ENCODE peak calls at places on chromosomes 13 and 19, in nine cellular contexts. One of them, this sample, is unnamed.

GRCh38 chr13:112118451-112119064 is 51.6 kb downstream of the SOX1 start:
- DNase-seq in Peyer's patch: no peak
- DNase-seq in SJSA1: no peak
- DNase-seq in right atrium auricular region: no peak
- DNase-seq in H9: no peak
- DNase-seq in adrenal gland: no peak
- DNase-seq in psoas muscle: no peak
- DNase-seq in neural progenitor cell: no peak
- DNase-seq in IMR-90: no peak
- DNase-seq in this sample: no peak

GRCh38 chr13:105037064-105037463 is 1498.4 kb downstream of the EFNB2 start:
- DNase-seq in Peyer's patch: no peak
- DNase-seq in SJSA1: no peak
- DNase-seq in right atrium auricular region: no peak
- DNase-seq in H9: no peak
- DNase-seq in adrenal gland: no peak
- DNase-seq in psoas muscle: no peak
- DNase-seq in neural progenitor cell: no peak
- DNase-seq in IMR-90: no peak
- DNase-seq in this sample: peak; percentile 67

GRCh38 chr13:32660227-32660626 is 74.0 kb downstream of the PDS5B start:
- DNase-seq in Peyer's patch: no peak
- DNase-seq in SJSA1: no peak
- DNase-seq in right atrium auricular region: no peak
- DNase-seq in H9: no peak
- DNase-seq in adrenal gland: no peak
- DNase-seq in psoas muscle: no peak
- DNase-seq in neural progenitor cell: no peak
- DNase-seq in IMR-90: no peak
- DNase-seq in this sample: no peak

GRCh38 chr13:99983401-99984133 is 2.0 kb downstream of the ZIC2 start:
- DNase-seq in Peyer's patch: no peak
- DNase-seq in SJSA1: no peak
- DNase-seq in right atrium auricular region: no peak
- DNase-seq in H9: peak; percentile 39
- DNase-seq in adrenal gland: no peak
- DNase-seq in psoas muscle: no peak
- DNase-seq in neural progenitor cell: peak; percentile 48
- DNase-seq in IMR-90: no peak
- DNase-seq in this sample: no peak

GRCh38 chr19:1211494-1212234 is 6.1 kb downstream of the STK11 start:
- DNase-seq in Peyer's patch: no peak
- DNase-seq in SJSA1: no peak
- DNase-seq in right atrium auricular region: no peak
- DNase-seq in H9: peak; percentile 79
- DNase-seq in adrenal gland: peak; percentile 35
- DNase-seq in psoas muscle: peak; percentile 49
- DNase-seq in neural progenitor cell: peak; percentile 64
- DNase-seq in IMR-90: no peak
- DNase-seq in this sample: no peak

GRCh38 chr13:29578300-29579048 is 17.0 kb downstream of the SLC7A1 start:
- DNase-seq in Peyer's patch: no peak
- DNase-seq in SJSA1: no peak
- DNase-seq in right atrium auricular region: no peak
- DNase-seq in H9: no peak
- DNase-seq in adrenal gland: peak; percentile 29
- DNase-seq in psoas muscle: no peak
- DNase-seq in neural progenitor cell: no peak
- DNase-seq in IMR-90: no peak
- DNase-seq in this sample: no peak

GRCh38 chr19:38715540-38715939 is 28.7 kb downstream of the CAPN12 start:
- DNase-seq in Peyer's patch: no peak
- DNase-seq in SJSA1: no peak
- DNase-seq in right atrium auricular region: no peak
- DNase-seq in H9: no peak
- DNase-seq in adrenal gland: no peak
- DNase-seq in psoas muscle: no peak
- DNase-seq in neural progenitor cell: no peak
- DNase-seq in IMR-90: no peak
- DNase-seq in this sample: no peak

GRCh38 chr19:55460670-55461258 is 678 bp downstream of the ISOC2 start:
- DNase-seq in Peyer's patch: peak; percentile 83
- DNase-seq in SJSA1: no peak
- DNase-seq in right atrium auricular region: peak; percentile 87
- DNase-seq in H9: peak; percentile 95
- DNase-seq in adrenal gland: peak; percentile 84
- DNase-seq in psoas muscle: peak; percentile 86
- DNase-seq in neural progenitor cell: peak; percentile 93
- DNase-seq in IMR-90: peak; percentile 74
- DNase-seq in this sample: peak; percentile 52

GRCh38 chr19:3722443-3723109 is 14.4 kb downstream of the TJP3 start:
- DNase-seq in Peyer's patch: peak; percentile 89
- DNase-seq in SJSA1: no peak
- DNase-seq in right atrium auricular region: no peak
- DNase-seq in H9: peak; percentile 93
- DNase-seq in adrenal gland: no peak
- DNase-seq in psoas muscle: no peak
- DNase-seq in neural progenitor cell: peak; percentile 74
- DNase-seq in IMR-90: no peak
- DNase-seq in this sample: no peak

GRCh38 chr19:20278342-20278741 is 111.3 kb downstream of the ZNF486 start:
- DNase-seq in Peyer's patch: no peak
- DNase-seq in SJSA1: no peak
- DNase-seq in right atrium auricular region: no peak
- DNase-seq in H9: peak; percentile 53
- DNase-seq in adrenal gland: no peak
- DNase-seq in psoas muscle: no peak
- DNase-seq in neural progenitor cell: peak; percentile 60
- DNase-seq in IMR-90: no peak
- DNase-seq in this sample: peak; percentile 9

GRCh38 chr19:47351545-47351944 is 2.4 kb downstream of the DHX34 start:
- DNase-seq in Peyer's patch: no peak
- DNase-seq in SJSA1: peak; percentile 21
- DNase-seq in right atrium auricular region: no peak
- DNase-seq in H9: peak; percentile 64
- DNase-seq in adrenal gland: no peak
- DNase-seq in psoas muscle: no peak
- DNase-seq in neural progenitor cell: peak; percentile 31
- DNase-seq in IMR-90: peak; percentile 27
- DNase-seq in this sample: peak; percentile 41

GRCh38 chr19:3821857-3822364 is 35.7 kb upstream of the MATK start:
- DNase-seq in Peyer's patch: peak; percentile 91
- DNase-seq in SJSA1: peak; percentile 25
- DNase-seq in right atrium auricular region: peak; percentile 63
- DNase-seq in H9: peak; percentile 89
- DNase-seq in adrenal gland: peak; percentile 63
- DNase-seq in psoas muscle: peak; percentile 56
- DNase-seq in neural progenitor cell: peak; percentile 81
- DNase-seq in IMR-90: peak; percentile 10
- DNase-seq in this sample: peak; percentile 30

GRCh38 chr13:85377783-85378182 is 421.4 kb downstream of the SLITRK6 start:
- DNase-seq in Peyer's patch: no peak
- DNase-seq in SJSA1: no peak
- DNase-seq in right atrium auricular region: no peak
- DNase-seq in H9: no peak
- DNase-seq in adrenal gland: no peak
- DNase-seq in psoas muscle: no peak
- DNase-seq in neural progenitor cell: no peak
- DNase-seq in IMR-90: no peak
- DNase-seq in this sample: no peak

GRCh38 chr13:110531671-110532083 is 29.8 kb downstream of the RAB20 start:
- DNase-seq in Peyer's patch: no peak
- DNase-seq in SJSA1: no peak
- DNase-seq in right atrium auricular region: no peak
- DNase-seq in H9: no peak
- DNase-seq in adrenal gland: no peak
- DNase-seq in psoas muscle: no peak
- DNase-seq in neural progenitor cell: no peak
- DNase-seq in IMR-90: no peak
- DNase-seq in this sample: no peak

GRCh38 chr13:98563071-98563470 is 13.8 kb downstream of the STK24 start:
- DNase-seq in Peyer's patch: peak; percentile 65
- DNase-seq in SJSA1: peak; percentile 62
- DNase-seq in right atrium auricular region: no peak
- DNase-seq in H9: no peak
- DNase-seq in adrenal gland: no peak
- DNase-seq in psoas muscle: no peak
- DNase-seq in neural progenitor cell: no peak
- DNase-seq in IMR-90: no peak
- DNase-seq in this sample: no peak

GRCh38 chr13:31627097-31627496 is 112.2 kb upstream of the RXFP2 start:
- DNase-seq in Peyer's patch: no peak
- DNase-seq in SJSA1: no peak
- DNase-seq in right atrium auricular region: no peak
- DNase-seq in H9: no peak
- DNase-seq in adrenal gland: no peak
- DNase-seq in psoas muscle: no peak
- DNase-seq in neural progenitor cell: no peak
- DNase-seq in IMR-90: peak; percentile 39
- DNase-seq in this sample: no peak

GRCh38 chr19:42111384-42111783 is 20.9 kb downstream of the POU2F2 start:
- DNase-seq in Peyer's patch: no peak
- DNase-seq in SJSA1: no peak
- DNase-seq in right atrium auricular region: no peak
- DNase-seq in H9: no peak
- DNase-seq in adrenal gland: no peak
- DNase-seq in psoas muscle: no peak
- DNase-seq in neural progenitor cell: no peak
- DNase-seq in IMR-90: peak; percentile 75
- DNase-seq in this sample: peak; percentile 42

GRCh38 chr19:18311495-18311894 is 11.4 kb downstream of the LSM4 start:
- DNase-seq in Peyer's patch: no peak
- DNase-seq in SJSA1: no peak
- DNase-seq in right atrium auricular region: no peak
- DNase-seq in H9: no peak
- DNase-seq in adrenal gland: no peak
- DNase-seq in psoas muscle: no peak
- DNase-seq in neural progenitor cell: no peak
- DNase-seq in IMR-90: no peak
- DNase-seq in this sample: no peak
- H3K27ac ChIP-seq in Peyer's patch: peak overlapping the region; percentile 85
- H3K27ac ChIP-seq in SJSA1: no peak overlapping the region
- H3K27ac ChIP-seq in right atrium auricular region: no peak overlapping the region
- H3K27ac ChIP-seq in H9: no peak overlapping the region
- H3K27ac ChIP-seq in adrenal gland: no peak overlapping the region
- H3K27ac ChIP-seq in psoas muscle: no peak overlapping the region
- H3K27ac ChIP-seq in neural progenitor cell: no peak overlapping the region
- H3K27ac ChIP-seq in IMR-90: no peak overlapping the region
- H3K27ac ChIP-seq in this sample: no peak overlapping the region

GRCh38 chr19:35743640-35744306 is 1.4 kb downstream of the U2AF1L4 start:
- DNase-seq in Peyer's patch: no peak
- DNase-seq in SJSA1: no peak
- DNase-seq in right atrium auricular region: no peak
- DNase-seq in H9: no peak
- DNase-seq in adrenal gland: no peak
- DNase-seq in psoas muscle: no peak
- DNase-seq in neural progenitor cell: no peak
- DNase-seq in IMR-90: no peak
- DNase-seq in this sample: no peak

GRCh38 chr19:35744335-35744687 is 907 bp downstream of the U2AF1L4 start:
- DNase-seq in Peyer's patch: no peak
- DNase-seq in SJSA1: no peak
- DNase-seq in right atrium auricular region: no peak
- DNase-seq in H9: no peak
- DNase-seq in adrenal gland: no peak
- DNase-seq in psoas muscle: no peak
- DNase-seq in neural progenitor cell: no peak
- DNase-seq in IMR-90: no peak
- DNase-seq in this sample: no peak

GRCh38 chr19:35741216-35741541 is 1.1 kb downstream of the IGFLR1 start:
- DNase-seq in Peyer's patch: no peak
- DNase-seq in SJSA1: no peak
- DNase-seq in right atrium auricular region: no peak
- DNase-seq in H9: no peak
- DNase-seq in adrenal gland: no peak
- DNase-seq in psoas muscle: no peak
- DNase-seq in neural progenitor cell: no peak
- DNase-seq in IMR-90: no peak
- DNase-seq in this sample: no peak

GRCh38 chr19:35740423-35741215 is 1.6 kb downstream of the IGFLR1 start:
- DNase-seq in Peyer's patch: peak; percentile 99
- DNase-seq in SJSA1: peak; percentile 93
- DNase-seq in right atrium auricular region: peak; percentile 98
- DNase-seq in H9: peak; percentile 98
- DNase-seq in adrenal gland: peak; percentile 97
- DNase-seq in psoas muscle: peak; percentile 99
- DNase-seq in neural progenitor cell: peak; percentile 99
- DNase-seq in IMR-90: peak; percentile 93
- DNase-seq in this sample: peak; percentile 97

GRCh38 chr19:35742121-35742724 is at the start of gene IGFLR1:
- DNase-seq in Peyer's patch: peak; percentile 83
- DNase-seq in SJSA1: no peak
- DNase-seq in right atrium auricular region: no peak
- DNase-seq in H9: no peak
- DNase-seq in adrenal gland: no peak
- DNase-seq in psoas muscle: no peak
- DNase-seq in neural progenitor cell: no peak
- DNase-seq in IMR-90: no peak
- DNase-seq in this sample: no peak
- H3K27ac ChIP-seq in Peyer's patch: peak within 1 kb of the TSS; percentile 85
- H3K27ac ChIP-seq in SJSA1: no peak within 1 kb of the TSS
- H3K27ac ChIP-seq in right atrium auricular region: peak within 1 kb of the TSS; percentile 75
- H3K27ac ChIP-seq in H9: no peak within 1 kb of the TSS
- H3K27ac ChIP-seq in adrenal gland: peak within 1 kb of the TSS; percentile 68
- H3K27ac ChIP-seq in psoas muscle: peak within 1 kb of the TSS; percentile 73
- H3K27ac ChIP-seq in neural progenitor cell: peak within 1 kb of the TSS; percentile 81
- H3K27ac ChIP-seq in IMR-90: no peak within 1 kb of the TSS
- H3K27ac ChIP-seq in this sample: no peak within 1 kb of the TSS

GRCh38 chr19:28864024-28864503 is 348.9 kb downstream of the UQCRFS1 start:
- DNase-seq in Peyer's patch: no peak
- DNase-seq in SJSA1: no peak
- DNase-seq in right atrium auricular region: no peak
- DNase-seq in H9: no peak
- DNase-seq in adrenal gland: no peak
- DNase-seq in psoas muscle: no peak
- DNase-seq in neural progenitor cell: no peak
- DNase-seq in IMR-90: no peak
- DNase-seq in this sample: no peak
- H3K27ac ChIP-seq in Peyer's patch: no peak overlapping the region
- H3K27ac ChIP-seq in SJSA1: no peak overlapping the region
- H3K27ac ChIP-seq in right atrium auricular region: peak overlapping the region; percentile 21
- H3K27ac ChIP-seq in H9: no peak overlapping the region
- H3K27ac ChIP-seq in adrenal gland: peak overlapping the region; percentile 9
- H3K27ac ChIP-seq in psoas muscle: no peak overlapping the region
- H3K27ac ChIP-seq in neural progenitor cell: no peak overlapping the region
- H3K27ac ChIP-seq in IMR-90: no peak overlapping the region
- H3K27ac ChIP-seq in this sample: no peak overlapping the region

DNA sequence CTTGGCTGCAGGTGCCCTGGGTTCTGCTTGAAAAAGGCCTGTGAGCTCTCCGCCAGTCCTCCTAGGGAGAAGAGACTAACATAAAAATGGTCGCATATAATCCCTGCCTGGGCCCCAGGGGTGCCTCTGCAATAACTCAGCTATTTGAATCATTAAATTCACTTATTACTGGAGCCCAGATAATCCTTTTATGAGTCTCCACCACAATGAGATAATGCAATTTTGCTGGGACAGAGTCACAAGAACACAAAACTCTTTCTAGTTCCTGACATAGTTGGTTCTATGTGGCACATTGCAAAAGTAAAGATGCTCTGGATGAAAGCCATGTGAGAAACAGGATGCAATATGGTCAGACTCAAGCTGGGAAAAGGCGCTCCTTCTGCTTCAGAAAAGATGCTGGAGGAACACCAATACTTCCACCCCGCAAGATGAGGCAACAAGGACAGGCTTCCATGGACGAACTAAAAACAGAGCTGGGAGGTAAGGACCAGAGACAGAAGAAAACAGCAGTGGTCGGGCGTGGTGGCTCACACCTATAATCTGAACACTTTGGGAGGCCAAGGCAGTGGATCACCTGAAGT is 5.7 kb downstream of the ANKRD27 start:
- DNase-seq in Peyer's patch: no peak
- DNase-seq in SJSA1: no peak
- DNase-seq in right atrium auricular region: no peak
- DNase-seq in H9: no peak
- DNase-seq in adrenal gland: no peak
- DNase-seq in psoas muscle: no peak
- DNase-seq in neural progenitor cell: no peak
- DNase-seq in IMR-90: no peak
- DNase-seq in this sample: no peak
- H3K27ac ChIP-seq in Peyer's patch: no peak overlapping the region
- H3K27ac ChIP-seq in SJSA1: no peak overlapping the region
- H3K27ac ChIP-seq in right atrium auricular region: no peak overlapping the region
- H3K27ac ChIP-seq in H9: no peak overlapping the region
- H3K27ac ChIP-seq in adrenal gland: no peak overlapping the region
- H3K27ac ChIP-seq in psoas muscle: no peak overlapping the region
- H3K27ac ChIP-seq in neural progenitor cell: no peak overlapping the region
- H3K27ac ChIP-seq in IMR-90: no peak overlapping the region
- H3K27ac ChIP-seq in this sample: no peak overlapping the region

This sample was measured in brain microvascular endothelial cell.